ENCODE peak calls at places on chromosomes 1 and 21, in four cellular contexts. Y is ovary, V is upper lobe of left lung, W is prostate gland. D is an unnamed sample.

GRCh38 chr1:5425304-5425703 is 566.9 kb downstream of the NPHP4 start:
- DNase-seq in Y (no peak), V (no peak), W (no peak), D (no peak)

GRCh38 chr21:42272109-42272962 is 42.9 kb downstream of the TFF3 start:
- DNase-seq in Y (no peak), V (no peak), W (no peak), D (no peak)

GRCh38 chr1:183912265-183912886 is 107.5 kb downstream of the RGL1 start:
- DNase-seq in Y (no peak), V (no peak), W (no peak), D (no peak)

GRCh38 chr1:36224537-36225297 is 474 bp downstream of the THRAP3 start:
- DNase-seq in Y (no peak), V (peak), W (no peak), D (peak)

GRCh38 chr1:155295183-155295941 is 5.9 kb downstream of the PKLR start:
- DNase-seq in Y (no peak), V (no peak), W (no peak), D (no peak)

GRCh38 chr1:162687870-162688269 is 55.6 kb downstream of the DDR2 start:
- DNase-seq in Y (no peak), V (no peak), W (no peak), D (no peak)

GRCh38 chr21:35988396-35989140 is 71.8 kb downstream of the SETD4 start:
- DNase-seq in Y (no peak), V (no peak), W (no peak), D (no peak)

GRCh38 chr1:108570998-108571401 is 11.1 kb downstream of the EEIG2 start:
- DNase-seq in Y (no peak), V (peak), W (no peak), D (no peak)

GRCh38 chr1:220487297-220487820 is 40.6 kb upstream of the MARK1 start:
- DNase-seq in Y (no peak), V (no peak), W (no peak), D (no peak)

GRCh38 chr1:216420746-216421145 is 2.5 kb downstream of the USH2A start:
- DNase-seq in Y (no peak), V (no peak), W (no peak), D (no peak)

GRCh38 chr1:19612516-19612915 is 31.6 kb upstream of the NBL1 start:
- DNase-seq in Y (no peak), V (no peak), W (no peak), D (no peak)

GRCh38 chr1:19616489-19616888 is 27.6 kb upstream of the NBL1 start:
- DNase-seq in Y (no peak), V (no peak), W (no peak), D (no peak)

GRCh38 chr1:19610282-19610978 is 33.7 kb upstream of the NBL1 start:
- DNase-seq in Y (no peak), V (no peak), W (no peak), D (no peak)

GRCh38 chr1:19615438-19615837 is 28.7 kb upstream of the NBL1 start:
- DNase-seq in Y (no peak), V (no peak), W (no peak), D (no peak)

DNA sequence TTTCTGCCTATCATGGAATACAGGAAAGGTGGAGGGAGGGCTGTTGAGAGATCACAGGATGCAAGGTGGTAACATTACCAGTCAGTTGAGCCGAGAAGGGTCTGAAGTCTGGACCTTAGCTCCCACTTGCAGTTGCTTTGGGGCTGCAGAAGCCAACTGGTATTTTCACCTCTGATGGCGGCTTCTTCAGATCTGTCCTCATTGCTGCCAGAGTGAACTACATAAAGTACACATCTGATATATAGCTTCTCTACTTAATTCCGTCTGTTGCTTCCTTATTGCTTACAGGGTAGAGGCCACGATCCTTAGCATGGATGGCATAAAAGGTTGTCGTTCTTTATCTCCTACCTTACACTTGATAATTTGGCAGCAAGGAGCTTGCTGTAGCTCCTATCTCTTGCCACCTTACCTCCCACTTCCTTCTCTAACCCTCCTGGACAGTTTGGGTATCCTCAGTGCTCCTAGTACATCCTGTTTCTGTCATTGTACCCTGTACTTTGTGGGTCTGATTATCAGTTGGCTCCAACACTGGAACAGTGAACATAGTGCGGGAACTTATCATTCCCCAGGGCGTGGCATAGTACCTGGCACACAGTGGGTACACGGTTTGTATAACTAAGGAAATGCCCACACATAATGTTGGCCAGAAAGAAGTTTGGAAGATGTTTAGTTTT is 30.9 kb upstream of the NBL1 start:
- DNase-seq in Y (no peak), V (no peak), W (no peak), D (peak)
- TF ChIP-seq POLR2A in Y (no peak), V (no peak), W (no peak), D (peak)

DNA sequence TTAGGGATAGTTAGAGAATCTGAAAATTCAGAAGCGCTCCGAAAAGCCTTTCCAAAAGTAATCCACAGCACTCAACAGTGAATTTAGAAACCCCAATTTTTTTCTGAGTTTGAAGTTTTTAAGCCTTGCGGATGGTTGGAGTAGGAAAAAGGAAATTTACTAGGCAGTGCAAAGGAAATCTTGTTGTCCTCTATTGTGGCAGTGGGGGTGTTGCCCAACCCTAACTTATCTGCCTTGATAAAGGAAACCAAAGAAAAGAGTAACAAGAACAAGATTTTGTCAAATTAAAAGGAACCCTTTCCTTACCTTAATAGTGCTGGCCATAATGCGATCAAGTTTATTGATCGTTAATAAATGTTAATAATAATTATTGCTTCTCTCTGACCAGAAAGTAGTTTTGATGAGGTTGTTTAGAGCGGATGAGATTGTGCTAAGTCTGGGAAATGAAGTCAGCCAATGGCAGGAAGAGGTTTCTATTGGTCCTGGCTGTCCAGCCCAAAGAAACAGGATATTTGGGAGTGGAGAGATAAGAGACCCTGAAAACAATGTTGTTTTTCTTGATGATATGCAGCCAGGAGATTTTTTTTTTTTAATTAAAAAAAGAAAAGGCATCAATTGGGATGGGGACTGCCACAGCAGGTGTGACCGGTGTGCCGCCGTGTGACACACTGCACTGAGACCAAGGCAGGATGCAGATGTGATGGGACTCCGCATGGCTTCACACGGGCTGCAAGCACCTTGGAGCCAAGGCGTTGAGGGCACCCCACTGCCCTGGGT is at the start of gene ERG:
- DNase-seq in Y (no peak), V (no peak), W (no peak), D (no peak)
- TF ChIP-seq POLR2A in Y (no peak), V (no peak), W (no peak), D (no peak)

GRCh38 chr1:85448358-85448757 is 16.6 kb downstream of the DDAH1 start:
- DNase-seq in Y (no peak), V (no peak), W (no peak), D (no peak)
- TF ChIP-seq POLR2A in Y (no peak), V (no peak), W (no peak), D (no peak)

DNA sequence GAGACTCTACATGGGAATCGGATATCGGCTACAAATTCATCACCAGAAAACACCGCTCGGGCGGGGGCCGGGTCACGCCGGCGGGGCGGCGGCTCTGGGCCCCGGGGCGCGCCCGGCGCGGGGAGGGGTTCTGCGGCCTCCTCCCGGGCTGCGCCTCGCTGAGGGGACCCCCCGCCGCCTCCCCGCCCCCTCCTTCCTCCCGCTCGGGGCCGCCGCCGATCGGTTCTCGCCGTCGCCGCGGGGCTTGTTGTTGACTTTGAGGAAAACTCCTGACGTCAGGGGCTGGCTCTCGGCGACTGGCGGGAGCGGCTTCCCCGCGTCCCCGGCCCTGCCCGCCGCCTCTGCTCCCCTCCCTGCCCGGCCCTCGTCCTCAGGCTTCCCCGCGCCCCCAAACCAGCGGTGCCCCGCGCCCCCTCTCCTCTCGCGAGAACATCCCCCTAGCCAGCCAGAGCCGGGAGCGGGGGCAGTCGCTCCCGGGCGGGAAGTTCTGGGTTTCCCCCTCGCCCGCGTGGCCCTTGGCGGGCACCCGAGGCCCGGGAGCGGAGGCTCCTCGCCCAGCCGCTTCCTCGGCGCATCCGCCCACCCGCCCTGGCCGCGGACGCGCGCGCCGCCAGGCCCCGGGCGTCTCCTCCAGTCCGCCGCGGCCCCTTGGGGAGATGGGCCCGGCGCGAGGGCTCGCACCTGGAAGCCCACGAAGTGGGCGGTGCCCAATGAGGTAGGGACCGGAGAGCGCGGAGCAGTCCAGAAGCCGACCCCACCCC is 505 bp upstream of the AKT3 start:
- DNase-seq in Y (peak), V (peak), W (peak), D (peak)
- TF ChIP-seq POLR2A in Y (peak), V (peak), W (peak), D (no peak)

DNA sequence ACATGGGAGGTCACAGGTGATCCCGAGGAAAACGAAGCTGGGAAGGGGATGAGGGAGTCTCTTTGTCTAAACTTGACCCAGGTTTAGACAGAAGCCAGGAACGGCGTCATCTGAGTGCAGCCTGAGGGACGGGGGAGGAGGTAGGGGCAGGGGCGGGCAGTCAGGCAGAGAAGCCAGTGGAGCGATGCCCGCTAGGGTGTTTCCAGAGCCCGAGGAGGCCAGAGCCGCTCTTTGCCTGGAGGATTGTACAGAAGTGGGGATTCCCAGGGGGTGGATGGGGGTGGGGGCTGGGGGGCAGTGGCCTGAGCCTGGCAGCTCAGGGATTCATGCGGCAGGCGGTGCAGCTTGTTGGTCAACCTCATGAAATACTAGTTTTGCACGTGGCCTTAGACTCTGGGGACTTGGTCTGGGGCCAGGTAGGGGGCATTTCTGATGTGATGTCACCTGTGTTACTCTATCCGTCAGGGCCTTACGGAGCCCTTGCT is 58.4 kb downstream of the VPS26C start:
- DNase-seq in Y (no peak), V (no peak), W (no peak), D (no peak)
- TF ChIP-seq POLR2A in Y (no peak), V (no peak), W (no peak), D (no peak)

GRCh38 chr1:65420590-65421340 is at the start of the genes LEPR and LEPROT:
- DNase-seq in Y (no peak), V (no peak), W (no peak), D (no peak)

GRCh38 chr1:65419681-65420589 is 533 bp upstream of the LEPR start:
- DNase-seq in Y (peak), V (peak), W (peak), D (peak)

GRCh38 chr1:65423884-65424655 is 3.6 kb downstream of the LEPR start:
- DNase-seq in Y (no peak), V (no peak), W (no peak), D (peak)

GRCh38 chr1:65421341-65422174 is 1.1 kb downstream of the LEPR start:
- DNase-seq in Y (no peak), V (no peak), W (no peak), D (peak)

DNA sequence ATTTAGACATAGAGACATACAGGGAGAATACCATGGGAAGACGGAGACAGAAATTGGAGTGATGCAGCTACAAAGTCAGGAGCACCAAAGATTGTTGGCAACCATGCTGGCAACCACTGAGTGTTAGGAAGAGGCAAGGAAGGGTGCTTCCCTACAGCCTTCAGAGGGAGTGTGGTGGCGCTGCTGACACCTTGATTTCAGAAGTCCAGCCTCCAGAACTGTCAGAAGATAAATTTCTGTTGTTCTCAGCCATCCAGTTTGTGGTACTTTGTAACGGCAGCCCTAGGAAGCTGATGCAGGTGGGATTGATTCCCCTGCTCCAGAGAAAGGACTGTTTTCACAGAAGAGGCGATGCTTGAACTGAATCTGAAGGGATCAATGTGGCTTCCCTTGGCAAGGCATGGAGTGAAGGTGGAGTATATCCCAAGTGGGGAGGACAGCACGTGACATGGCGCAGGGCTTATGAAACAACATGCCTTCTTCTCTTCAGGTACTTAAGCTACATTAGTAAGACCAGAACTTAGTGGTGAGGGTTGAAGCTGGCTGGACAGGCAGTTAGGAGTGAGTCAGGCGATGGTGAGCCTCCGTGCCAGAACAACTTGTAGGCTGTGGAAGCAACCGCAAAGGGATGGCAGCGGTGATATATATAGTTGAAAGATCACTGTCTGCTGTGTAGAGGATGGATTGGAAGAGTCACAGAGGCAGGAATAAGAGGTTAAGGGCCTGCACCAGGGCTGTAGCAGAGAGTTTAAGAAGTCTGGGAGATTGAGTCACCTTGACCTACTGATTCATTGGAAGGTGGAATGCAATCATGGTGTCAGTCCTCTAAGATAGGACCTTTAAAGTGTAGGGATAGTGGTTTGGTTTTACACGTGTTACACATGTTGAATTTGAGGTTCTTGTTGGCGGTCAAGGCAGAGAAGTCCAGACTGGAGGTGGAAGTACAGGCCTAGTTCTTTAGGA is 2.1 kb downstream of the LEPR start:
- DNase-seq in Y (no peak), V (no peak), W (no peak), D (peak)
- TF ChIP-seq POLR2A in Y (no peak), V (no peak), W (no peak), D (peak)

DNA sequence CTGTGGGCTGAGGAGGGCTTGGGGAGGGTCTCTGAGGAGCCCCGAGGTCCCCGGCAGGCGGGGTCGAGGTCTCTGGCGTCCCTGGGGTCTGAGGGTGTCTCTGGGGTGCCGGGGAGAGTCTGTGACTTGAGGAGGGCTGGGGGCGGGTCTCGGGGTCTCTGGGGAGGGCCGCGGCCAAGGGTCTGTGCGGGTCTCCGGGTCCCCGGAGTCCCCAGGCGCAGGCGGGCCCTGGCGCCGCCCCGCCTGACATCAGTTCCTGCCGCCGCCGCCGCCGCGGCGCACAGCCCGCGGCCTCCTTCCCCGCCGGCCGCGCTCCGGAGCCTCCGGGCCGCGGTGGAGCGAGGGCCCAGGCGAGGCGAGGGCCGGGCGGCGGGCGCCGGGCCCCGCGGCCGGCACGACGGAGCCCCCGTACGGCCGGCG is at the start of gene PLEKHM2:
- DNase-seq in Y (peak), V (peak), W (no peak), D (peak)
- TF ChIP-seq POLR2A in Y (no peak), V (no peak), W (no peak), D (peak)

GRCh38 chr21:26846036-26846931 is 1.1 kb upstream of the ADAMTS1 start:
- DNase-seq in Y (peak), V (peak), W (peak), D (no peak)
- TF ChIP-seq POLR2A in Y (peak), V (peak), W (peak), D (no peak)

GRCh38 chr1:11671544-11672286 is 7.7 kb downstream of the FBXO6 start:
- DNase-seq in Y (no peak), V (no peak), W (no peak), D (peak)

GRCh38 chr1:11671205-11671543 is 7.2 kb downstream of the FBXO6 start:
- DNase-seq in Y (no peak), V (no peak), W (no peak), D (no peak)

GRCh38 chr1:11674488-11674887 is 6.5 kb downstream of the MAD2L2 start:
- DNase-seq in Y (no peak), V (no peak), W (no peak), D (no peak)

GRCh38 chr1:11675362-11675761 is 5.6 kb downstream of the MAD2L2 start:
- DNase-seq in Y (no peak), V (no peak), W (no peak), D (no peak)

GRCh38 chr1:11673089-11673769 is 7.7 kb downstream of the MAD2L2 start:
- DNase-seq in Y (no peak), V (no peak), W (no peak), D (no peak)
- TF ChIP-seq POLR2A in Y (no peak), V (no peak), W (no peak), D (no peak)